ENCODE peak calls at places on chromosomes 11 and 22, in four cellular contexts. W is IMR-90, T is K562, O is endothelial cell of umbilical vein. Z is an unnamed sample. For H3K9me1, the result is how much of the 10 kb centered on the place peaks cover.

GRCh38 chr22:48372395-48372794 is 1455.3 kb downstream of the BRD1 start:
- DNase-seq in T (no peak), W (no peak), O (no peak), Z (no peak)

GRCh38 chr11:90448280-90448679 is 225.4 kb upstream of the CHORDC1 start:
- DNase-seq in O (no peak), W (no peak), T (no peak), Z (no peak)

GRCh38 chr11:33579101-33579500 is 121.5 kb downstream of the C11orf91 start:
- DNase-seq in W (no peak), T (no peak), O (no peak), Z (no peak)

GRCh38 chr11:8757047-8757446 is 74.5 kb downstream of the RPL27A start:
- DNase-seq in T (no peak), W (peak), O (no peak), Z (no peak)

GRCh38 chr11:126079640-126080205 is 17.1 kb upstream of the CDON start:
- DNase-seq in O (no peak), T (no peak), W (no peak), Z (no peak)

GRCh38 chr11:87603887-87604286 is 566.2 kb downstream of the TMEM135 start:
- DNase-seq in O (no peak), T (no peak), W (no peak), Z (no peak)

GRCh38 chr11:92376146-92376599 is 151.6 kb downstream of the FAT3 start:
- DNase-seq in O (no peak), W (peak), T (no peak), Z (no peak)

GRCh38 chr11:11263238-11264030 is 89.6 kb downstream of the CSNK2A3 start:
- DNase-seq in O (no peak), W (peak), T (no peak), Z (no peak)

GRCh38 chr11:24226606-24227005 is 270.2 kb upstream of the LUZP2 start:
- DNase-seq in T (no peak), O (no peak), W (no peak), Z (no peak)

GRCh38 chr11:79262221-79262620 is 178.6 kb downstream of the TENM4 start:
- DNase-seq in W (peak), O (no peak), T (no peak), Z (no peak)

GRCh38 chr22:27159716-27160295 is 502.4 kb downstream of the MIAT start:
- DNase-seq in O (no peak), W (no peak), T (no peak), Z (no peak)

GRCh38 chr11:96967616-96968015 is 577.8 kb downstream of the JRKL start:
- DNase-seq in T (no peak), W (no peak), O (no peak), Z (no peak)
- H3K9me1 ChIP-seq in T (under half), W (under half), O (under half), Z (under half)

DNA sequence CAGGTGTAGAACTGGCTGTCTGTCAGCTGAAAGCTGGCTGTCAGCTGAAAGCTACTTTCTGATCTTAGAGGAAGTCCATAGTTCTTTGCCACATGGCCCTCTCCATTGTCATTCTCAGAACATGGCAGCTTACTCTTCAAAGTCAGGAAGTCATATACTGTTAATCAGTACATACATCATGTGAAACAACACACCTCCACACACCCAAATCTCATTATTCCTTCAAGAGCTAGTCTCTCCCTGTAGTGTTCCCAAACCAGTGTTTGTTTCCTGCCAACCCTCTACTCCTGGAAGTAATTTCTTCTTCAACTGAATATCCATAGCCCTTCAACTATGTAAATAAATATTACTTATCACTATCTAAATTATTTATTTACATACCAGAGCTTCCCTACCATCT is 58.9 kb downstream of the OR5AK2 start:
- DNase-seq in W (no peak), T (no peak), O (no peak), Z (no peak)
- H3K9ac ChIP-seq in W (no peak), T (no peak), O (no peak), Z (no peak)

GRCh38 chr22:38203855-38204497 is 2.2 kb downstream of the MAFF start:
- DNase-seq in T (no peak), O (peak), W (peak), Z (no peak)

GRCh38 chr22:38201718-38202436 is at the start of gene MAFF:
- DNase-seq in W (peak), T (peak), O (peak), Z (peak)

GRCh38 chr22:38203090-38203810 is 1.5 kb downstream of the MAFF start:
- DNase-seq in O (peak), W (peak), T (no peak), Z (no peak)

GRCh38 chr22:38201371-38201717 is 450 bp upstream of the MAFF start:
- DNase-seq in T (no peak), W (no peak), O (no peak), Z (no peak)

GRCh38 chr22:38202437-38203089 is 769 bp downstream of the MAFF start:
- DNase-seq in O (peak), W (peak), T (peak), Z (no peak)
- H2AFZ ChIP-seq in O (no peak), W (peak), T (peak), Z (peak)

GRCh38 chr11:45482331-45482730 is 183.1 kb downstream of the CHST1 start:
- DNase-seq in T (no peak), O (no peak), W (no peak), Z (no peak)
- H3K9me1 ChIP-seq in T (under half), O (under half), W (under half), Z (under half)

DNA sequence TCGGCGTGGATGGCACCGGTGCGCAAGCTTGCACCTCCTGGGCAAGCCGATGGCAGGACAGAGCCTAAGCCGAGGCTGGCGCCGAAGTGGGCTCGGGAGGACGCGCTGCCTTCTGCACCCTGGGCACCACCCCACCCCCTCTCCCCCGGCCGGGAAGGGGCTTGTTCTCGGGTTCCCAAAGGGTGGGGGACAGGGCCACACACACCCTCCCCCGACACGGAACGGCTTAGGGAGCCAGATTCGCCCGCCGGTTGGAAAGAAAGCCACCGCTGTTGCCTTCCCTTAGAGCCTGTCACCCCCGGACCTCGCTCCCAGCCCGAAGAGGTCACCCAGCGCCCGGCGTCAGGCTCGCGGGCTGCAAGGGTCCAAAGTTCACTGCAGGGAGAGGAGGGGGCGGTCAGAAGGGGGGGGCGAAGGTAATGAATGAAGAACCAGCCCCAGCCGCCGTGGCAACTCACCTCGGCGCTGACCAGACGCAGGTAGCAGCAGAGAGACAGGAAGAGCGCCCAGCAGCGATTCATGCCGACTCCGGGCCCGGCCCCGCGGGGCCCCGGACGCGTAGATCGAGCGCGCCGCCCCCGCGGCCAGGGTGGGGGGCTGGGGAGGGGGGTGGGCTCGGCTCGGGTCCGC is 1.2 kb downstream of the PDGFB start:
- DNase-seq in O (no peak), W (no peak), T (no peak), Z (no peak)
- H3K9ac ChIP-seq in O (peak), W (no peak), T (peak), Z (peak)

GRCh38 chr11:86219291-86220193 is 25.0 kb upstream of the EED start:
- DNase-seq in W (no peak), T (no peak), O (no peak), Z (no peak)
- H2AFZ ChIP-seq in W (no peak), T (peak), O (no peak), Z (no peak)

GRCh38 chr11:30573951-30574350 is 12.2 kb downstream of the MPPED2 start:
- DNase-seq in W (peak), O (no peak), T (no peak), Z (no peak)
- H3K9me1 ChIP-seq in W (under half), O (under half), T (under half), Z (under half)

DNA sequence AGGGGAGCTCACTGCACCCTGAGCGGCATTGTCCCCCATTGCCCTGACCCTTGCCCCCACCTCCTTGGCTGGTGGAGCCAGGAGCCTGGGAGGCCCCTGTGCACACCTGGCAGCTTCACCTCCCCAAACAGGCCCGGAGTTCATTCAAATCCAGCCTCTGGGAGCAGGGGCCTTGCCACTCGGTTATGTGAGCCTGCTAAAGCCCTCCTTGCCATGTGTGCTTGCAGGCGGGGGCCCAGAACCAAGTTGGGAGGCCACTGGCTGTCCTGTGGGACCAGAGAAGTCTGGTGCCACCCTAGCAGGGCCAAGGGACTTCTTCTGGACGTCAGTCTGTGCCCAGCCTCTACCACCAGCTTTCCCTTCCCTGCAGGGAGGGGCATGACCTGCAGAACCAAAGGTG is 48.9 kb downstream of the NFAM1 start:
- DNase-seq in T (no peak), O (no peak), W (no peak), Z (no peak)
- H3K9ac ChIP-seq in T (no peak), O (no peak), W (no peak), Z (no peak)

GRCh38 chr11:32531528-32531927 is 52.1 kb upstream of the EIF3M start:
- DNase-seq in W (peak), T (no peak), O (no peak), Z (no peak)

GRCh38 chr11:32526715-32527114 is 56.9 kb upstream of the EIF3M start:
- DNase-seq in W (no peak), O (no peak), T (no peak), Z (no peak)

GRCh38 chr11:32527776-32528175 is 55.9 kb upstream of the EIF3M start:
- DNase-seq in T (no peak), O (no peak), W (no peak), Z (no peak)

GRCh38 chr11:32527191-32527590 is 56.4 kb upstream of the EIF3M start:
- DNase-seq in W (no peak), O (no peak), T (no peak), Z (no peak)

GRCh38 chr11:32529994-32530588 is 53.5 kb upstream of the EIF3M start:
- DNase-seq in O (no peak), W (no peak), T (no peak), Z (no peak)
- H2AFZ ChIP-seq in O (no peak), W (no peak), T (no peak), Z (no peak)

GRCh38 chr11:28518825-28519224 is 410.6 kb downstream of the METTL15 start:
- DNase-seq in W (no peak), T (no peak), O (no peak), Z (no peak)
- H3K9me1 ChIP-seq in W (under half), T (under half), O (under half), Z (under half)